ENCODE peak calls at places on chromosome 5, in eight cellular contexts. I, P, T, D, M, H, S and V are unnamed samples.

GRCh38 chr5:38258319-38259061 is at the start of gene EGFLAM:
- DNase-seq in I (no peak), P (peak), T (no peak), D (peak), M (peak), H (peak), S (peak), V (peak)

GRCh38 chr5:128155793-128156192 is 72.2 kb downstream of the SLC12A2 start:
- DNase-seq in I (no peak), P (no peak), T (no peak), D (no peak), M (no peak), H (no peak), S (no peak), V (no peak)

GRCh38 chr5:157215143-157215825 is 34.6 kb downstream of the ITK start:
- DNase-seq in I (no peak), P (no peak), T (no peak), D (no peak), M (no peak), H (no peak), S (no peak), V (no peak)

GRCh38 chr5:35036536-35036935 is 11.2 kb downstream of the AGXT2 start:
- DNase-seq in I (no peak), P (no peak), T (no peak), D (no peak), M (no peak), H (no peak), S (no peak), V (no peak)

GRCh38 chr5:167937628-167938000 is 353.8 kb upstream of the WWC1 start:
- DNase-seq in I (no peak), P (no peak), T (no peak), D (no peak), M (no peak), H (no peak), S (no peak), V (no peak)

GRCh38 chr5:139185589-139185988 is 12.6 kb downstream of the SIL1 start:
- DNase-seq in I (no peak), P (no peak), T (no peak), D (no peak), M (no peak), H (no peak), S (no peak), V (no peak)

GRCh38 chr5:85337400-85337799 is 952.7 kb upstream of the EDIL3 start:
- DNase-seq in I (no peak), P (no peak), T (no peak), D (no peak), M (no peak), H (no peak), S (no peak), V (no peak)

GRCh38 chr5:122311888-122312669 is at the start of gene SNCAIP:
- DNase-seq in I (peak), P (peak), T (no peak), D (peak), M (peak), H (no peak), S (peak), V (peak)

GRCh38 chr5:95930141-95930540 is 31.5 kb downstream of the ELL2 start:
- DNase-seq in I (no peak), P (no peak), T (no peak), D (no peak), M (no peak), H (no peak), S (no peak), V (no peak)

GRCh38 chr5:112479418-112479817 is 60.3 kb upstream of the EPB41L4A start:
- DNase-seq in I (peak), P (no peak), T (no peak), D (no peak), M (no peak), H (no peak), S (no peak), V (no peak)

GRCh38 chr5:87400305-87400899 is 12.3 kb downstream of the CCNH start:
- DNase-seq in I (peak), P (no peak), T (peak), D (peak), M (peak), H (no peak), S (peak), V (peak)

GRCh38 chr5:80083115-80083890 is 48.2 kb downstream of the THBS4 start:
- DNase-seq in I (peak), P (peak), T (peak), D (peak), M (peak), H (no peak), S (peak), V (peak)

GRCh38 chr5:14369780-14370179 is 211.8 kb upstream of the OTULINL start:
- DNase-seq in I (no peak), P (no peak), T (no peak), D (no peak), M (no peak), H (no peak), S (no peak), V (no peak)
- TF ChIP-seq MAX in I (no peak), P (no peak), T (no peak), D (no peak), M (no peak), H (no peak), S (no peak), V (no peak)

DNA sequence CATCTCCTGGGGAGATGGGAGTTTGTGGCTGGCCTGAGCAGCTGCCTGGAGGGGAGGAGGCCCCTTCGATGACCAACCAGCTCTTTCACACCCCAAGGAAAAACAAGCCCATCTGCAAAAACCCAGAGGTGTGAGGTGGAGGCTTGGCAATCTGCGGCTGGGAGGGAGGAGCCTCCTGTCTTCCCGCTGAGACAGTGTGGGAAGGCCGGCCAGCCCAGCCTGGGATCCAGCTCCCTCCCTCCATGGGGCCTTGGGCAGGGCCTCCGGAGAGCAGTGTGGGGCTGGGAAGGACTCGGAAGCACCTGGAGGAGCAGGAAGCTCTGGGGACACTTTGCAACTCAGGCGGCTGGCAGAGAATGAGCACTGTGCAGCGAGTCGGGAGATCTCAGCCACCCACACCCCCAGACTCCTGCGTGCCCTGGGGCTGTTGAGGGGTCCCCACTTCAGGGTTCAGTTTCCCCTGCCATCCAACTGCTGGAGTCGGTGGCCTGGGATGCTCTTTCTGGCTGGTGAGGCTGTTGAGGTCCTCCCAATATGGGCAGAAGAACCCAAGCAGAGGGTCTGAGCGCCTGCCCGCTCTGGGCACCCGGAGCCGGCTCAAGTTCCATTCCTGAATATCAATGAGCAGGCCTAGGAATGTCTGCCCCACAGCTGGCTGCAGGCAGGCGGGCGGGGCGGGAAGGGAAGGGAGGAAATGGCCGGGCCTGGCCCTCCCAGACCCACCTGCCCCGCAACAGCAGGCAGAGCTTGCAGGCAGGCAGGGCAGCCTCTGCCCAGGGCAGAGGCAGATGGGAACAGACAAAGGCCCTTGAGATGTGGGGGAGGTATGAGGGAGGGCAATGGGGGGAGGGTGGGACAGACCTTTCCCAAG is 101.1 kb downstream of the FGF18 start:
- DNase-seq in I (peak), P (peak), T (no peak), D (no peak), M (no peak), H (peak), S (no peak), V (peak)
- TF ChIP-seq CTCF in I (no peak), P (no peak), T (no peak), D (no peak), M (no peak), H (no peak), S (no peak), V (no peak)

GRCh38 chr5:107668933-107669542 is 1.7 kb downstream of the EFNA5 start:
- DNase-seq in I (peak), P (peak), T (no peak), D (no peak), M (peak), H (no peak), S (no peak), V (peak)
- TF ChIP-seq MAX in I (no peak), P (no peak), T (no peak), D (no peak), M (peak), H (no peak), S (no peak), V (no peak)

GRCh38 chr5:176361437-176362097 is at the start of gene KIAA1191:
- DNase-seq in I (peak), P (peak), T (peak), D (peak), M (peak), H (no peak), S (peak), V (peak)
- TF ChIP-seq CTCF in I (no peak), P (no peak), T (no peak), D (no peak), M (peak), H (no peak), S (no peak), V (peak)

DNA sequence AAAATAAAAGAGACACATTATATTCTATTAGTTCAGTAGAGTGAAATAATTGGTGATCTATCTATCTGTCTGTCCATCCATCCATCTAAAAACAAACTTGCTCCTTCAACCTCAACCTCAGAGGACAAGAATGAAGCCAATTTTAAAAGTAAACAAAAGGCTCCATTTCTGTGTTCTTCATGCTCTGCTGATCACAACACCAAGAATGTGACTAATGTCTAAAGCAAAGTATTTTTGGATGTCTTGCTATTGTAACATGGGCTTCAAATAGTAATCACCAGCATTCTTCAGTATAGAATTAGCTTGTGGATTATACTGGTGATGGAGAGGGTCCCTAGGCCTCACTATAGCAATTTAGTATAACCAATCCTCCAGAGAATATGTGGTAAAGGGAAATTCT is 1304.4 kb downstream of the MAT2B start:
- DNase-seq in I (no peak), P (no peak), T (no peak), D (no peak), M (no peak), H (no peak), S (no peak), V (no peak)
- TF ChIP-seq MAX in I (no peak), P (no peak), T (no peak), D (no peak), M (no peak), H (no peak), S (no peak), V (no peak)

DNA sequence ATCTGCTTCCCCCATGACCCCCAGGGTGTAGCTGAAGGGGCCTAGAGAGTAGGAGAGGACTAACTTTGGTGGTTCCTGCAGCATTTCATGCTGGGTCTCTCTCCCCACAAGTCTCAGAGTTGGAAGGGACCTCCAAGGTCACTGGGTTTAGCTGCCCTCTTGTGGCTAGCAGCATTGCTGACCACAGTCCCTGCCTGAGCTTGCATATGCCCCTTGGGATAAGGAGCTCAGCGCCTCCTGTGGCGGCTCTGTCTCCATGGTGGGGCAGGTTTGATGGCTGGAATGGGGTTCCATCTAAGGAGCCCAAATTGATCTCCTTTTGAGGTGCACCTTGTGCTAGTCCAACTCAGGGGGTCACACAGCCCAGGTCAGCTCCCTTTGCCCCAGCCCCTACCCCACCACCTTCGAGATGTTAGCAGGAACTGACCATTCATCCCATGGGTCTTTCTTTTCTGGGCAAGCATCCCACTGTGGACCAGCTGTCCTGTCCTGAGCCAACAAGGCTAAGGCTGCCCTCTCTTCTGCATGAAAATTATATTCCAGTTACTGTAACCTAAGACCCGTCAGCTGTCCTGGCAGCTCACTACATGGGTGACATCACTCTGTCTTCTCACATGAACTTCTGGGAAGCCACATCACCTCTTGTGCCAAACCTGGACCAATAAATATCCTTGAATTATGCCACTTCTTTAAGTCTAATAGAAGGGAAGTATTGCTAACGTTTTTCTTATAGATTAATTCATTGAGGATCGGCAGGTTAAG is 196.2 kb downstream of the HSPA4 start:
- DNase-seq in I (peak), P (peak), T (peak), D (peak), M (peak), H (peak), S (peak), V (peak)
- TF ChIP-seq CTCF in I (peak), P (peak), T (no peak), D (peak), M (peak), H (peak), S (peak), V (peak)